ENCODE peak calls at places on chromosomes 16 and 17, in six cellular contexts. H is NCI-H1092 treated with DMSO at 0.1 percent for 48 hours; V is stimulated activated naive CD8-positive, alpha-beta T cell treated with anti-CD3 and anti-CD28 coated beads, Interleukin-15, amount 100 ng/mL, for 72 hours; I is fibroblast of lung; B is T-helper 1 cell; J is hepatocyte. X is an unnamed sample.

GRCh38 chr17:17351901-17352781 is 49.0 kb downstream of the NT5M start:
- DNase-seq in H (no peak), V (no peak), I (peak; percentile 28), B (no peak), J (peak; percentile 48), X (no peak)

GRCh38 chr16:27387724-27388123 is 14.2 kb upstream of the IL21R start:
- DNase-seq in H (no peak), V (no peak), I (no peak), B (peak; percentile 76), J (no peak), X (no peak)

GRCh38 chr17:28646039-28646754 is 1.2 kb upstream of the BLTP2 start:
- DNase-seq in H (no peak), V (peak; percentile 3), I (no peak), B (no peak), J (peak; percentile 35), X (no peak)

GRCh38 chr17:2050871-2051387 is 4.0 kb upstream of the HIC1 start:
- DNase-seq in H (no peak), V (no peak), I (peak; percentile 45), B (no peak), J (peak; percentile 72), X (no peak)

GRCh38 chr17:46216682-46217081 is 23.5 kb upstream of the KANSL1 start:
- DNase-seq in H (no peak), V (no peak), I (no peak), B (no peak), J (no peak), X (no peak)

GRCh38 chr17:38591759-38592241 is 14.0 kb downstream of the SRCIN1 start:
- DNase-seq in H (no peak), V (no peak), I (no peak), B (peak; percentile 51), J (no peak), X (no peak)

GRCh38 chr16:46629331-46629843 is 8.2 kb upstream of the SHCBP1 start:
- DNase-seq in H (peak; percentile 5), V (no peak), I (peak; percentile 76), B (no peak), J (peak; percentile 24), X (no peak)

GRCh38 chr16:50450957-50451356 is 82.2 kb upstream of the BRD7 start:
- DNase-seq in H (no peak), V (no peak), I (no peak), B (no peak), J (no peak), X (no peak)

GRCh38 chr16:4402439-4403132 is 13.8 kb downstream of the CORO7 start:
- DNase-seq in H (peak; percentile 67), V (peak; percentile 56), I (peak; percentile 72), B (peak; percentile 38), J (peak; percentile 92), X (peak; percentile 41)

GRCh38 chr17:37082461-37082860 is 133.7 kb downstream of the AATF start:
- DNase-seq in H (no peak), V (no peak), I (no peak), B (no peak), J (no peak), X (no peak)

GRCh38 chr17:78000351-78000750 is 41.8 kb downstream of the TNRC6C start:
- DNase-seq in H (no peak), V (no peak), I (peak; percentile 37), B (no peak), J (no peak), X (no peak)

GRCh38 chr16:83781-84615 is 6.0 kb downstream of the MPG start:
- DNase-seq in H (peak; percentile 64), V (no peak), I (peak; percentile 33), B (no peak), J (no peak), X (no peak)

GRCh38 chr17:66900126-66901010 is 64.1 kb upstream of the CACNG4 start:
- DNase-seq in H (peak; percentile 22), V (no peak), I (peak; percentile 37), B (no peak), J (no peak), X (no peak)

GRCh38 chr17:62657664-62658063 is 30.2 kb downstream of the MRC2 start:
- DNase-seq in H (no peak), V (no peak), I (no peak), B (no peak), J (no peak), X (no peak)

GRCh38 chr16:4689091-4689671 is 4.2 kb upstream of the NUDT16L1 start:
- DNase-seq in H (no peak), V (no peak), I (no peak), B (no peak), J (peak; percentile 5), X (no peak)

X was measured in activated CD8-positive, alpha-beta memory T cell treated with anti-CD3 and anti-CD28 coated beads for 4 hours.